ENCODE peak calls at places on chromosomes 11 and 22, in six cellular contexts. F, Y, J, P, Q and L are unnamed samples.

GRCh38 chr11:67371549-67372231 is 1.7 kb downstream of the CLCF1 start:
- DNase-seq in Y (no peak), P (no peak), J (peak; percentile 72), Q (no peak), F (peak; percentile 46), L (no peak)

GRCh38 chr11:112694813-112695212 is 266.4 kb upstream of the NCAM1 start:
- DNase-seq in F (no peak), Q (no peak), Y (no peak), P (no peak), J (no peak), L (no peak)

GRCh38 chr22:50139843-50140415 is 30.6 kb upstream of the PANX2 start:
- DNase-seq in P (no peak), F (no peak), Y (no peak), Q (no peak), J (no peak), L (no peak)

GRCh38 chr11:34029176-34029575 is 22.4 kb upstream of the CAPRIN1 start:
- DNase-seq in J (no peak), F (peak; percentile 70), Q (no peak), P (no peak), Y (no peak), L (no peak)

GRCh38 chr22:45863981-45864751 is 112.8 kb downstream of the WNT7B start:
- DNase-seq in F (peak; percentile 77), P (no peak), J (peak; percentile 45), Q (peak; percentile 52), Y (peak; percentile 33), L (peak; percentile 65)

GRCh38 chr11:43376594-43376993 is 17.9 kb downstream of the TTC17 start:
- DNase-seq in P (no peak), J (no peak), Y (no peak), Q (no peak), F (no peak), L (no peak)

GRCh38 chr11:86274999-86275398 is 27.0 kb upstream of the HIKESHI start:
- DNase-seq in Q (no peak), Y (no peak), J (no peak), P (no peak), F (no peak), L (no peak)

GRCh38 chr11:32713496-32713895 is 81.0 kb downstream of the CCDC73 start:
- DNase-seq in F (no peak), Q (no peak), J (no peak), P (no peak), Y (peak; percentile 8), L (no peak)

GRCh38 chr11:124844664-124845079 is 20.6 kb upstream of the ROBO3 start:
- DNase-seq in P (no peak), Q (no peak), Y (no peak), F (no peak), J (no peak), L (no peak)

GRCh38 chr11:74783241-74783871 is 34.7 kb downstream of the RNF169 start:
- DNase-seq in Q (no peak), Y (peak; percentile 8), P (no peak), J (no peak), F (no peak), L (no peak)

GRCh38 chr22:32788884-32789624 is 12.5 kb upstream of the TIMP3 start:
- DNase-seq in P (no peak), Q (no peak), J (no peak), F (no peak), Y (no peak), L (no peak)

GRCh38 chr11:119671561-119672015 is 57.4 kb downstream of the NECTIN1 start:
- DNase-seq in Q (peak; percentile 70), J (no peak), F (no peak), P (peak; percentile 45), Y (no peak), L (no peak)

GRCh38 chr22:39209756-39210155 is 35.0 kb downstream of the PDGFB start:
- DNase-seq in F (no peak), Q (no peak), P (no peak), J (no peak), Y (no peak), L (no peak)

GRCh38 chr11:102313225-102313940 is 3.9 kb upstream of the BIRC3 start:
- DNase-seq in Y (no peak), J (no peak), Q (no peak), F (no peak), P (no peak), L (no peak)

GRCh38 chr11:31643831-31644230 is 134.3 kb downstream of the ELP4 start:
- DNase-seq in J (peak; percentile 0), Q (no peak), F (no peak), Y (no peak), P (no peak), L (no peak)

GRCh38 chr11:129625930-129626329 is 189.7 kb upstream of the TMEM45B start:
- DNase-seq in P (no peak), Q (no peak), J (no peak), F (no peak), Y (no peak), L (no peak)

GRCh38 chr11:57650739-57651090 is 1.0 kb upstream of the YPEL4 start:
- DNase-seq in F (no peak), J (no peak), Q (no peak), Y (no peak), P (no peak), L (no peak)

GRCh38 chr11:829946-830294 is 2.2 kb downstream of the CRACR2B start:
- DNase-seq in Y (no peak), P (no peak), F (no peak), Q (no peak), J (no peak), L (no peak)

GRCh38 chr11:9923280-9923679 is 259.4 kb downstream of the SWAP70 start:
- DNase-seq in Q (no peak), F (no peak), J (no peak), P (no peak), Y (no peak), L (no peak)

GRCh38 chr11:109956124-109956793 is 136.9 kb upstream of the ZC3H12C start:
- DNase-seq in Q (no peak), J (no peak), F (no peak), Y (no peak), P (no peak), L (no peak)

GRCh38 chr22:39117585-39118191 is 20.6 kb downstream of the APOBEC3H start:
- DNase-seq in P (no peak), J (peak; percentile 36), F (peak; percentile 70), Q (no peak), Y (peak; percentile 53), L (peak; percentile 54)

GRCh38 chr11:64043545-64043944 is 7.8 kb downstream of the FLRT1 start:
- DNase-seq in F (no peak), Y (no peak), Q (no peak), J (no peak), P (no peak), L (no peak)

GRCh38 chr11:120147950-120148270 is 10.0 kb upstream of the TRIM29 start:
- DNase-seq in J (no peak), F (no peak), P (no peak), Q (no peak), Y (no peak), L (no peak)

GRCh38 chr22:17477401-17477833 is 85.9 kb upstream of the SLC25A18 start:
- DNase-seq in F (no peak), Y (no peak), J (no peak), P (no peak), Q (peak; percentile 40), L (no peak)

GRCh38 chr11:96154802-96155520 is 188.0 kb downstream of the MAML2 start:
- DNase-seq in F (no peak), J (no peak), Q (no peak), P (peak; percentile 11), Y (no peak), L (no peak)

GRCh38 chr22:25564979-25565677 is 653 bp downstream of the GRK3 start:
- DNase-seq in Q (peak; percentile 26), J (peak; percentile 3), F (no peak), Y (no peak), P (peak; percentile 24), L (peak; percentile 33)

GRCh38 chr11:77170107-77170506 is 42.1 kb downstream of the MYO7A start:
- DNase-seq in J (no peak), Q (no peak), P (no peak), Y (no peak), F (no peak), L (no peak)

GRCh38 chr22:37284807-37285355 is 2.6 kb downstream of the CYTH4 start:
- DNase-seq in J (no peak), Q (peak; percentile 65), Y (no peak), F (peak; percentile 40), P (no peak), L (peak; percentile 75)

GRCh38 chr22:46810856-46811786 is 48.7 kb downstream of the TBC1D22A start:
- DNase-seq in Q (no peak), Y (no peak), F (peak; percentile 19), P (no peak), J (no peak), L (peak; percentile 40)

GRCh38 chr11:6757373-6757967 is 14.3 kb downstream of the OR2AG2 start:
- DNase-seq in F (peak; percentile 63), P (no peak), Q (peak; percentile 50), J (peak; percentile 35), Y (peak; percentile 32), L (no peak)

GRCh38 chr11:81470446-81470845 is 1263.2 kb downstream of the FAM181B start:
- DNase-seq in F (peak; percentile 25), P (peak; percentile 9), Q (no peak), Y (no peak), J (no peak), L (peak; percentile 77)

GRCh38 chr11:126318642-126319373 is 14.9 kb downstream of the DCPS start:
- DNase-seq in Y (no peak), P (peak; percentile 40), J (no peak), Q (peak; percentile 59), F (no peak), L (no peak)

GRCh38 chr22:40107756-40108437 is 69.8 kb upstream of the TNRC6B start:
- DNase-seq in F (peak; percentile 33), P (no peak), Y (no peak), J (no peak), Q (peak; percentile 16), L (no peak)

GRCh38 chr11:111539426-111540113 is 950 bp upstream of the LAYN start:
- DNase-seq in J (no peak), Q (no peak), Y (no peak), P (no peak), F (no peak), L (no peak)
- H3K4me3 ChIP-seq in J (no peak overlapping the region), Q (peak overlapping the region; percentile 62), Y (no peak overlapping the region), P (peak overlapping the region; percentile 61), F (peak overlapping the region; percentile 63), L (no peak overlapping the region)

GRCh38 chr11:65497141-65498041 is 1.5 kb upstream of the MALAT1 start:
- DNase-seq in F (peak; percentile 99), P (peak; percentile 99), J (peak; percentile 74), Y (peak; percentile 96), Q (peak; percentile 99), L (peak; percentile 99)
- TF ChIP-seq POLR2A in F (no peak), P (no peak), J (peak; percentile 13), Y (no peak), Q (peak; percentile 90), L (peak; percentile 85)

DNA sequence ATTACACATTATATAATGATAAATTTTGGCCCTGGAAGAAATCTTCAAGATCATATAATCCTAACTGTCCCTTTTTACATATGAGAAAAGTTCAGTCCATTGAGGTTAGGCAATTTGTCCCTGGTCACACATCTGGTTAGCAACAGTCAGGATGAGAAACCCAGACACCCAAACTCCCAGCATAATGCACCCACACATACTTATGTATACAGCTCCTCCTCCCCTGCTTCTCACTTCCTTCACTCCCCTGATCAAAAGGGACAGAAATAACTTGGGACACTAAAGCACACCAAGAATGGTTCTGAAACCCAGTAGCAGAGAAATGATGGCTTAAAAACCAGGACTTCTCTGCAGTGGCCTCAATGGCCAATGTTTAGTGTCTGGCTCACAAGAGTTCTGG is 11.1 kb downstream of the NUMA1 start:
- DNase-seq in P (no peak), J (no peak), Y (no peak), Q (no peak), F (no peak), L (no peak)
- H3K4me3 ChIP-seq in P (no peak overlapping the region), J (no peak overlapping the region), Y (no peak overlapping the region), Q (peak overlapping the region; percentile 39), F (no peak overlapping the region), L (no peak overlapping the region)

GRCh38 chr11:44876923-44877322 is 73.8 kb downstream of the TP53I11 start:
- DNase-seq in F (no peak), Q (no peak), Y (no peak), J (no peak), P (no peak), L (no peak)
- TF ChIP-seq POLR2A in F (no peak), Q (no peak), Y (no peak), J (no peak), P (no peak), L (no peak)